ENCODE peak calls at places on chromosomes 6 and 20, in seven cellular contexts. S is lower leg skin, B is A549, Z is right atrium auricular region, H is NB4, N is cardiac fibroblast, W is ovary. J is an unnamed sample.

GRCh38 chr6:42367353-42368011 is 84.2 kb downstream of the TRERF1 start:
- DNase-seq in S (no peak), N (peak), W (no peak), B (no peak), Z (no peak), H (peak), J (peak)

GRCh38 chr20:60100780-60101179 is 142.6 kb downstream of the CDH26 start:
- DNase-seq in N (no peak), Z (no peak), S (no peak), H (no peak), B (no peak), W (no peak), J (no peak)

GRCh38 chr20:63342561-63343459 is 18.3 kb downstream of the CHRNA4 start:
- DNase-seq in S (no peak), B (no peak), H (no peak), N (no peak), Z (no peak), W (no peak), J (no peak)

GRCh38 chr6:108687921-108688320 is 127.2 kb downstream of the FOXO3 start:
- DNase-seq in Z (no peak), N (no peak), S (no peak), B (no peak), H (no peak), W (no peak), J (no peak)

GRCh38 chr6:22222469-22222868 is 74.4 kb downstream of the PRL start:
- DNase-seq in Z (no peak), N (no peak), S (no peak), B (no peak), H (no peak), W (no peak), J (no peak)

GRCh38 chr6:157774153-157775135 is 48.6 kb upstream of the SNX9 start:
- DNase-seq in Z (no peak), N (no peak), W (no peak), B (no peak), H (peak), S (no peak), J (peak)

GRCh38 chr6:150966786-150967185 is 101.3 kb downstream of the MTHFD1L start:
- DNase-seq in W (no peak), Z (no peak), N (no peak), B (no peak), H (no peak), S (no peak), J (no peak)

GRCh38 chr6:52394251-52394666 is 25.9 kb upstream of the EFHC1 start:
- DNase-seq in Z (no peak), H (no peak), S (no peak), N (no peak), B (no peak), W (no peak), J (peak)

GRCh38 chr6:45741437-45742166 is 274.1 kb downstream of the CLIC5 start:
- DNase-seq in Z (no peak), N (no peak), B (no peak), S (no peak), H (peak), W (peak), J (peak)

GRCh38 chr6:99736302-99736701 is 129.7 kb downstream of the PRDM13 start:
- DNase-seq in W (no peak), H (peak), B (no peak), N (no peak), S (no peak), Z (no peak), J (peak)

GRCh38 chr6:111462770-111463391 is 20.1 kb downstream of the REV3L start:
- DNase-seq in B (no peak), Z (no peak), S (no peak), H (peak), N (peak), W (no peak), J (no peak)

GRCh38 chr6:19269341-19269898 is 567.8 kb upstream of the ID4 start:
- DNase-seq in S (no peak), Z (no peak), W (no peak), B (no peak), N (no peak), H (no peak), J (no peak)

GRCh38 chr6:144064402-144064830 is 31.0 kb downstream of the SF3B5 start:
- DNase-seq in S (no peak), W (peak), Z (no peak), H (peak), N (no peak), B (no peak), J (peak)

GRCh38 chr6:88251261-88251660 is 85.1 kb upstream of the CNR1 start:
- DNase-seq in Z (no peak), N (no peak), W (no peak), S (no peak), B (no peak), H (no peak), J (no peak)

GRCh38 chr20:58523916-58524315 is 8.7 kb upstream of the APCDD1L start:
- DNase-seq in N (peak), Z (no peak), B (no peak), S (no peak), W (no peak), H (no peak), J (no peak)

GRCh38 chr6:45915776-45916348 is 99.8 kb downstream of the CLIC5 start:
- DNase-seq in B (no peak), Z (no peak), S (no peak), W (no peak), N (no peak), H (no peak), J (no peak)

DNA sequence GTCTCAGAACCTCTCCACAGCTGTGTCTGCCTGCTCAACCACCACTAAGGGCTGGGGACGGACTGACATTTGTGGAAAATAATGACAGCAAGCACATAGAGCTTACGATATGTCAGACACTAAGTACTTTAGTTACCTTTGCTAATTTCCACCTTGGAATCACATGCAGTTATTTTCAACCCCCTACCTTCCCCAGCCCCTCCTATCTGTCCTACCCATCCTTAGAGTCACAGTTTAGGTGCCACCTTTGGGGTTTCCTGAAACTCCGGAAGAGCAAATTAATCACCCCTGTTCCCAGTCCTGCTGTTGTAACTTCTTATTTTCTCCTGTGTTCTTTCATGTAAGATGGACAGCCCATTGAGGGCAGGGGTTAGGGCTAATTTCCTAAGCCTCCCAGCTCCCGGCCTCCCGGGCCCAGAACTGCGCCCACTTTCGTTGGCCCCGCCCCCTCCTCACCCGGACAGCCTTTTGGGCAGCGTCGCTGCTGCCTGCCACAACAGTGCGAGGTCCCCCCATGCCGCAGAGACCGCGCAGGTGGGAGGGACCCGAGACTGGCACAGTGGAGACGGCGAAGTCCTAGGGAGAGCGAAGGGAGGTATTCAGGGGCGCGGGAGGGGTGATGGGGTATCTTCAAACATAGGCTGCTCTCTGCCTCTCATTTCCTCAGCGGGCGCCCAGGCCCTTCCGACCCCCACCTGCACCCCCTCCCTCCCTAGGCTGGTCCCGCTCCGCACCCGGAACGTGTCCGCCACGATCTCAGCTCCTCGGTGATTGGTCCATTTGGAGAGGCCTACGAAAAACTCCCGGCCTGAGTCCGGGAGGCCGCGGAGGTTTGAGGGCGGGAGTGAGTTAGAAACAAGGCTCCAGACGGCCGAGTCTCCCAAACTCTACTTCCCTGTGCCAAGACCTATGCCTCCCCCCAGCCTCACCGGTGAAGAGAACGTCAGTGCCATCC is 1.1 kb downstream of the DDAH2 start:
- DNase-seq in N (no peak), S (no peak), H (no peak), Z (no peak), B (no peak), W (peak), J (peak)
- H3K4me3 ChIP-seq in N (peak), S (no peak), H (no peak), Z (peak), B (no peak), W (peak), J (no peak)

GRCh38 chr6:166105341-166106075 is 62.1 kb downstream of the TBXT start:
- DNase-seq in N (no peak), S (no peak), Z (no peak), W (no peak), H (no peak), B (no peak), J (no peak)
- TF ChIP-seq CTCF in N (no peak), S (no peak), Z (no peak), W (no peak), H (no peak), B (no peak), J (no peak)

GRCh38 chr6:105278813-105279212 is 99.0 kb upstream of the POPDC3 start:
- DNase-seq in W (no peak), S (no peak), H (no peak), N (no peak), B (no peak), Z (no peak), J (no peak)
- H3K4me3 ChIP-seq in W (no peak), S (no peak), H (no peak), N (no peak), B (no peak), Z (no peak), J (no peak)

GRCh38 chr20:33757458-33757857 is 25.7 kb downstream of the ZNF341 start:
- DNase-seq in Z (no peak), H (no peak), S (no peak), W (no peak), N (no peak), B (no peak), J (no peak)
- TF ChIP-seq CTCF in Z (no peak), H (no peak), S (no peak), W (no peak), N (no peak), B (no peak), J (no peak)

GRCh38 chr20:3218307-3218988 is 9.2 kb downstream of the ITPA start:
- DNase-seq in S (no peak), H (peak), N (peak), W (peak), Z (no peak), B (peak), J (peak)
- H3K4me3 ChIP-seq in S (no peak), H (no peak), N (no peak), W (no peak), Z (no peak), B (no peak), J (no peak)

DNA sequence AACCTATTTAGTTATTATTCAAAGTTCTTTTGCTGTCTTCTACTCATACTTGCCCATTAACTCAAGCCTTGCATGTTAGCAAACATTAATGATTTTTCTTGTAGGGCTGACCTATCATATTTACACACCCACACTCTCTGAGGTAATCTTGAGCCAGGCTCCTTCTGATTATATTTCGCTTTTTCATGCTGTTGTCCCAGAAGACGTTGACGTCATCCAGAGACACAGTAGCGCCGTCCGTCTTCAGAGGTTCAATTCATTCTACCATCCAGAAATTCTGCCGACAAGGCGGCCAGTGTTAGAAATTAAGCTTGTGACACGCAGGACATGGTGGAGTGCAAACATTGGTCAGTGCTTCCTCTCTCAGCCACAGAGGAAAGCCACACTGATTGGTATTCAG is 584.7 kb downstream of the BMP2 start:
- DNase-seq in N (no peak), B (no peak), H (no peak), S (no peak), W (no peak), Z (no peak), J (no peak)
- TF ChIP-seq CTCF in N (no peak), B (no peak), H (no peak), S (no peak), W (no peak), Z (no peak), J (no peak)

DNA sequence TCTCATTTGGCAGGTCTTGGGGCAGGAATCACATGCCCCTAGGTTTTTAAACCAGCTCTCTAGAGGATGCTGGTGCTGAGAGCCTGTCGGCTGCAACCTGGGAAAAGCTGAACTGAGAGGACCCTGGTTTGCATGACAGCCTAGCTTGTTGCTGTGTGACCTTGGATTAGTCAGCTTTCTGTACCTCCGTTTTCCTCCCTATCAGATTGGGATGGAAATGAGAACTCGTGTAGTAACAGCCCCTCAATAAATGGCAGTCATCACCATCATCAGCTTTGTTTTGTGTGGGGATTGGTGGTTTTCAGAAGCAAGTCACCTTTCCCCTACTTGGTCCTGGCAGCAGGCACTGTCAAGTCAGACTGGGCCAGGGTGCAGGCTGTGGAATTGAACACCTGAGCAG is 75.2 kb upstream of the MYL9 start:
- DNase-seq in B (no peak), N (no peak), S (no peak), H (no peak), W (no peak), Z (no peak), J (no peak)
- H3K4me3 ChIP-seq in B (no peak), N (no peak), S (no peak), H (no peak), W (no peak), Z (no peak), J (no peak)

GRCh38 chr6:89689732-89690131 is 51.2 kb upstream of the LYRM2 start:
- DNase-seq in S (no peak), H (peak), N (no peak), W (no peak), B (no peak), Z (no peak), J (peak)
- TF ChIP-seq CTCF in S (no peak), H (no peak), N (no peak), W (no peak), B (no peak), Z (no peak), J (no peak)

DNA sequence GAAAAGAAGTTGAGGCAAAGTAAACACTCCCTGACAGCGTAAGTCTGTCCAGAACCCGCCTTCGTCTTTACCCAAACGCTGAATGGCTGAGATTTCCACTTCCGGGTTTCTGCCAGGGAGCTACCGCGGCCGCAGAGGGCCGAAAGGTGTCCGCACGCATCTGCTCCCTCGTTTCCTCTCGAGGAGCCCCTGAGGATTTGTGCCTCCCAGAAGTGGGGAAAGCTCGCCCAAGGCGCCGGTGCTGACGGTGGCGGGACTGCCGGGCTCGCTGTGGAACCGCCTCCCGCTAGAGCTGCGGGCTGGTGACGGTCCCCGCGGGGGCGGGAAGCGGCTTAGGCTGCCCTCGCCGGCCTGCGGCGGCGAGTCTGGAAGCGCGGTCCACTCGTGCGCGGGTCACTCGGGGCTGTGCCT is 1760.2 kb upstream of the DEFB115 start:
- DNase-seq in S (peak), H (no peak), W (peak), B (no peak), N (peak), Z (no peak), J (peak)
- H3K4me3 ChIP-seq in S (peak), H (no peak), W (no peak), B (no peak), N (peak), Z (no peak), J (peak)

J was measured in GM12865.